ENCODE peak calls at places on chromosomes 7 and 10, in nine cellular contexts. One of them, this sample, is unnamed.

GRCh38 chr7:1533569-1534329 is 3.2 kb downstream of the MAFK start:
- DNase-seq in prostate gland: no peak
- DNase-seq in stimulated activated CD4-positive, alpha-beta T cell treated with anti-CD3 and anti-CD28 coated beads, Interleukin-12 subunit alpha, Interleukin-12 subunit beta, amount 100 ng/mL, for 4 hours: no peak
- DNase-seq in A549: peak
- DNase-seq in non-pigmented ciliary epithelial cell: peak
- DNase-seq in GM03348: peak
- DNase-seq in NCI-H460: peak
- DNase-seq in fibroblast of lung: peak
- DNase-seq in neuronal stem cell: no peak
- DNase-seq in this sample: peak

GRCh38 chr10:121597504-121598241 is 571 bp downstream of the FGFR2 start:
- DNase-seq in fibroblast of lung: no peak
- DNase-seq in neuronal stem cell: peak
- DNase-seq in GM03348: peak
- DNase-seq in prostate gland: peak
- DNase-seq in stimulated activated CD4-positive, alpha-beta T cell treated with anti-CD3 and anti-CD28 coated beads, Interleukin-12 subunit alpha, Interleukin-12 subunit beta, amount 100 ng/mL, for 4 hours: no peak
- DNase-seq in A549: no peak
- DNase-seq in non-pigmented ciliary epithelial cell: no peak
- DNase-seq in NCI-H460: no peak
- DNase-seq in this sample: no peak

GRCh38 chr10:69769395-69769989 is 32.2 kb upstream of the COL13A1 start:
- DNase-seq in GM03348: peak
- DNase-seq in neuronal stem cell: no peak
- DNase-seq in NCI-H460: peak
- DNase-seq in non-pigmented ciliary epithelial cell: peak
- DNase-seq in fibroblast of lung: peak
- DNase-seq in prostate gland: no peak
- DNase-seq in stimulated activated CD4-positive, alpha-beta T cell treated with anti-CD3 and anti-CD28 coated beads, Interleukin-12 subunit alpha, Interleukin-12 subunit beta, amount 100 ng/mL, for 4 hours: no peak
- DNase-seq in A549: peak
- DNase-seq in this sample: peak

GRCh38 chr10:70513848-70514309 is 35.3 kb downstream of the PALD1 start:
- DNase-seq in fibroblast of lung: no peak
- DNase-seq in neuronal stem cell: no peak
- DNase-seq in NCI-H460: no peak
- DNase-seq in A549: no peak
- DNase-seq in non-pigmented ciliary epithelial cell: no peak
- DNase-seq in stimulated activated CD4-positive, alpha-beta T cell treated with anti-CD3 and anti-CD28 coated beads, Interleukin-12 subunit alpha, Interleukin-12 subunit beta, amount 100 ng/mL, for 4 hours: peak
- DNase-seq in GM03348: no peak
- DNase-seq in prostate gland: no peak
- DNase-seq in this sample: no peak

GRCh38 chr10:34539533-34540315 is 275.4 kb downstream of the PARD3 start:
- DNase-seq in neuronal stem cell: no peak
- DNase-seq in non-pigmented ciliary epithelial cell: no peak
- DNase-seq in A549: peak
- DNase-seq in prostate gland: no peak
- DNase-seq in fibroblast of lung: no peak
- DNase-seq in GM03348: peak
- DNase-seq in stimulated activated CD4-positive, alpha-beta T cell treated with anti-CD3 and anti-CD28 coated beads, Interleukin-12 subunit alpha, Interleukin-12 subunit beta, amount 100 ng/mL, for 4 hours: no peak
- DNase-seq in NCI-H460: no peak
- DNase-seq in this sample: peak

GRCh38 chr10:124713679-124714298 is 30.4 kb downstream of the FAM53B start:
- DNase-seq in NCI-H460: no peak
- DNase-seq in GM03348: no peak
- DNase-seq in fibroblast of lung: no peak
- DNase-seq in neuronal stem cell: no peak
- DNase-seq in prostate gland: no peak
- DNase-seq in stimulated activated CD4-positive, alpha-beta T cell treated with anti-CD3 and anti-CD28 coated beads, Interleukin-12 subunit alpha, Interleukin-12 subunit beta, amount 100 ng/mL, for 4 hours: no peak
- DNase-seq in A549: no peak
- DNase-seq in non-pigmented ciliary epithelial cell: no peak
- DNase-seq in this sample: no peak

GRCh38 chr10:72088879-72089585 is 681 bp upstream of the SPOCK2 start:
- DNase-seq in stimulated activated CD4-positive, alpha-beta T cell treated with anti-CD3 and anti-CD28 coated beads, Interleukin-12 subunit alpha, Interleukin-12 subunit beta, amount 100 ng/mL, for 4 hours: peak
- DNase-seq in prostate gland: no peak
- DNase-seq in A549: no peak
- DNase-seq in GM03348: peak
- DNase-seq in fibroblast of lung: no peak
- DNase-seq in NCI-H460: no peak
- DNase-seq in neuronal stem cell: no peak
- DNase-seq in non-pigmented ciliary epithelial cell: no peak
- DNase-seq in this sample: peak

GRCh38 chr10:65571011-65571570 is 1354.7 kb upstream of the LRRTM3 start:
- DNase-seq in non-pigmented ciliary epithelial cell: no peak
- DNase-seq in prostate gland: no peak
- DNase-seq in GM03348: peak
- DNase-seq in A549: peak
- DNase-seq in NCI-H460: peak
- DNase-seq in neuronal stem cell: no peak
- DNase-seq in fibroblast of lung: peak
- DNase-seq in stimulated activated CD4-positive, alpha-beta T cell treated with anti-CD3 and anti-CD28 coated beads, Interleukin-12 subunit alpha, Interleukin-12 subunit beta, amount 100 ng/mL, for 4 hours: no peak
- DNase-seq in this sample: no peak

This sample was measured in AG10803.